ENCODE peak calls at places on chromosomes 5 and 9, in five cellular contexts. M, X, N, D and B are unnamed samples.

GRCh38 chr5:78569441-78569840 is 79.1 kb downstream of the LHFPL2 start:
- DNase-seq in M (no peak), X (no peak), N (no peak), D (no peak), B (no peak)

GRCh38 chr9:92098638-92099037 is 16.6 kb downstream of the SPTLC1 start:
- DNase-seq in M (no peak), X (no peak), N (no peak), D (no peak), B (no peak)

GRCh38 chr9:131836607-131837315 is 96.9 kb upstream of the RAPGEF1 start:
- DNase-seq in M (no peak), X (no peak), N (no peak), D (no peak), B (no peak)

GRCh38 chr9:137087409-137087925 is 682 bp downstream of the MAN1B1 start:
- DNase-seq in M (no peak), X (no peak), N (no peak), D (no peak), B (no peak)

GRCh38 chr5:173613433-173614144 is 2.9 kb downstream of the BOD1 start:
- DNase-seq in M (no peak), X (no peak), N (no peak), D (no peak), B (no peak)

GRCh38 chr9:128473104-128473503 is 17.3 kb downstream of the ODF2 start:
- DNase-seq in M (no peak), X (no peak), N (no peak), D (no peak), B (no peak)

GRCh38 chr5:149037819-149038218 is 25.0 kb downstream of the SH3TC2 start:
- DNase-seq in M (no peak), X (no peak), N (no peak), D (no peak), B (no peak)

GRCh38 chr9:134522502-134522848 is 119.1 kb upstream of the COL5A1 start:
- DNase-seq in M (no peak), X (no peak), N (no peak), D (no peak), B (no peak)

GRCh38 chr9:123087359-123087888 is 54.0 kb downstream of the GPR21 start:
- DNase-seq in M (no peak), X (no peak), N (no peak), D (no peak), B (no peak)

GRCh38 chr5:137209232-137209810 is 289.8 kb downstream of the SPOCK1 start:
- DNase-seq in M (no peak), X (no peak), N (no peak), D (no peak), B (no peak)

GRCh38 chr9:38639577-38639940 is 19.2 kb upstream of the ANKRD18A start:
- DNase-seq in M (no peak), X (no peak), N (no peak), D (no peak), B (no peak)

GRCh38 chr5:175870820-175871447 is 444 bp upstream of the CPLX2 start:
- DNase-seq in M (no peak), X (no peak), N (no peak), D (no peak), B (no peak)

GRCh38 chr9:7123743-7124142 is 366.0 kb downstream of the KDM4C start:
- DNase-seq in M (no peak), X (no peak), N (no peak), D (no peak), B (no peak)

GRCh38 chr9:120481842-120482241 is 98.1 kb downstream of the CDK5RAP2 start:
- DNase-seq in M (no peak), X (no peak), N (no peak), D (no peak), B (no peak)

GRCh38 chr9:24257726-24258125 is 288.0 kb downstream of the IZUMO3 start:
- DNase-seq in M (no peak), X (no peak), N (no peak), D (no peak), B (no peak)

GRCh38 chr9:101495810-101496209 is 37.8 kb upstream of the RNF20 start:
- DNase-seq in M (no peak), X (no peak), N (no peak), D (no peak), B (no peak)

GRCh38 chr9:6068983-6069382 is 53.6 kb upstream of the RANBP6 start:
- DNase-seq in M (no peak), X (peak), N (no peak), D (no peak), B (no peak)

GRCh38 chr5:445591-445990 is 2.6 kb downstream of the EXOC3 start:
- DNase-seq in M (no peak), X (no peak), N (no peak), D (no peak), B (no peak)

GRCh38 chr5:93787598-93787997 is 46.2 kb upstream of the POU5F2 start:
- DNase-seq in M (no peak), X (no peak), N (no peak), D (no peak), B (no peak)

GRCh38 chr5:160353379-160353778 is 17.0 kb downstream of the C1QTNF2 start:
- DNase-seq in M (no peak), X (no peak), N (no peak), D (no peak), B (no peak)

GRCh38 chr9:89223398-89223977 is 44.9 kb upstream of the SHC3 start:
- DNase-seq in M (no peak), X (no peak), N (no peak), D (no peak), B (no peak)

GRCh38 chr9:110659891-110660541 is 8.6 kb upstream of the MUSK start:
- DNase-seq in M (no peak), X (no peak), N (no peak), D (no peak), B (no peak)

GRCh38 chr9:99296375-99296951 is 74.4 kb downstream of the SEC61B start:
- DNase-seq in M (no peak), X (peak), N (no peak), D (no peak), B (no peak)

GRCh38 chr5:1041225-1042186 is 32.9 kb downstream of the NKD2 start:
- DNase-seq in M (no peak), X (no peak), N (no peak), D (no peak), B (no peak)